ENCODE peak calls at places on chromosomes 3 and 15, in five cellular contexts. G is activated gamma-delta T cell treated with Interleukin-2 at 50 U/mL for 16 hours, T is HS-5, U is A172, F is BJ. K is an unnamed sample.

GRCh38 chr3:184727357-184728060 is 15.6 kb upstream of the MAGEF1 start:
- DNase-seq in T (no peak), G (peak; percentile 42), F (no peak), U (peak; percentile 82), K (no peak)

GRCh38 chr3:181637056-181637798 is 74.5 kb upstream of the SOX2 start:
- DNase-seq in F (no peak), U (peak; percentile 22), G (no peak), T (peak; percentile 40), K (no peak)

GRCh38 chr3:41209646-41210045 is 10.3 kb downstream of the CTNNB1 start:
- DNase-seq in F (no peak), T (no peak), G (no peak), U (no peak), K (no peak)

GRCh38 chr15:85454403-85454802 is 74.0 kb downstream of the AKAP13 start:
- DNase-seq in U (no peak), G (no peak), T (no peak), F (no peak), K (no peak)

GRCh38 chr15:54119056-54119455 is 140.8 kb downstream of the UNC13C start:
- DNase-seq in U (no peak), T (no peak), G (no peak), F (no peak), K (no peak)

GRCh38 chr3:152849996-152850578 is 15.2 kb downstream of the P2RY1 start:
- DNase-seq in U (no peak), G (no peak), T (no peak), F (no peak), K (no peak)

GRCh38 chr3:4656059-4656458 is 162.9 kb downstream of the ITPR1 start:
- DNase-seq in T (peak; percentile 28), G (no peak), U (peak; percentile 69), F (no peak), K (peak; percentile 16)

GRCh38 chr15:43939070-43939469 is 112.3 kb downstream of the WDR76 start:
- DNase-seq in U (peak; percentile 15), F (no peak), G (no peak), T (no peak), K (no peak)

GRCh38 chr3:158742861-158743260 is 10.6 kb upstream of the RARRES1 start:
- DNase-seq in F (peak; percentile 30), T (no peak), G (no peak), U (no peak), K (no peak)

GRCh38 chr15:66161575-66162118 is 91.9 kb downstream of the MEGF11 start:
- DNase-seq in F (no peak), U (no peak), G (no peak), T (no peak), K (no peak)

GRCh38 chr3:129485681-129486056 is 42.8 kb upstream of the RHO start:
- DNase-seq in G (no peak), F (peak; percentile 98), U (peak; percentile 90), T (peak; percentile 97), K (peak; percentile 67)

GRCh38 chr15:86877171-86877631 is 797.5 kb downstream of the AGBL1 start:
- DNase-seq in F (no peak), G (no peak), T (no peak), U (no peak), K (peak; percentile 43)

GRCh38 chr3:3578723-3579122 is 220.5 kb upstream of the LRRN1 start:
- DNase-seq in U (no peak), F (no peak), G (no peak), T (no peak), K (no peak)

GRCh38 chr15:80749589-80749988 is 29.6 kb upstream of the CEMIP start:
- DNase-seq in U (no peak), T (no peak), F (no peak), G (no peak), K (peak; percentile 68)

GRCh38 chr15:26298010-26298661 is 435.0 kb upstream of the ATP10A start:
- DNase-seq in F (no peak), T (no peak), U (no peak), G (no peak), K (no peak)

GRCh38 chr3:115885621-115886020 is 262.3 kb downstream of the GAP43 start:
- DNase-seq in U (no peak), G (no peak), T (no peak), F (no peak), K (no peak)

GRCh38 chr3:119647843-119648575 is 12.4 kb downstream of the POPDC2 start:
- DNase-seq in T (no peak), G (no peak), F (no peak), U (no peak), K (no peak)

K was measured in epithelial cell of prostate.